ENCODE peak calls at places on chromosomes 13 and 19, in six cellular contexts. X is activated T-cell treated with anti-CD3 and anti-CD28 coated beads for 24 hours, W is astrocyte, J is HepG2, P is NCI-H1105 treated with DMSO at 0.1 percent for 48 hours, K is amniotic stem cell. D is an unnamed sample.

GRCh38 chr19:15249912-15250634 is 17.8 kb upstream of the EPHX3 start:
- DNase-seq in X (no peak), W (peak), J (no peak), P (no peak), K (peak), D (peak)

GRCh38 chr13:114319441-114319871 is 5.2 kb downstream of the CHAMP1 start:
- DNase-seq in X (no peak), W (peak), J (no peak), P (no peak), K (peak), D (peak)

GRCh38 chr19:40283414-40284250 is 1.5 kb downstream of the AKT2 start:
- DNase-seq in X (no peak), W (no peak), J (peak), P (no peak), K (no peak), D (peak)

GRCh38 chr19:16336571-16336970 is 11.9 kb downstream of the KLF2 start:
- DNase-seq in X (no peak), W (peak), J (no peak), P (no peak), K (no peak), D (peak)

GRCh38 chr19:44570984-44571684 is 41.7 kb upstream of the CEACAM20 start:
- DNase-seq in X (peak), W (peak), J (peak), P (peak), K (peak), D (peak)

GRCh38 chr13:32001392-32001768 is 30.2 kb upstream of the FRY start:
- DNase-seq in X (no peak), W (peak), J (peak), P (peak), K (peak), D (peak)

GRCh38 chr19:28727133-28727834 is 485.7 kb downstream of the UQCRFS1 start:
- DNase-seq in X (no peak), W (no peak), J (no peak), P (no peak), K (no peak), D (no peak)

GRCh38 chr13:98141938-98142426 is 912 bp upstream of the FARP1 start:
- DNase-seq in X (no peak), W (no peak), J (no peak), P (no peak), K (no peak), D (no peak)

GRCh38 chr13:26555413-26555812 is 2.1 kb upstream of the WASF3 start:
- DNase-seq in X (no peak), W (no peak), J (no peak), P (no peak), K (no peak), D (no peak)

GRCh38 chr19:42480335-42481095 is 37.8 kb upstream of the CXCL17 start:
- DNase-seq in X (no peak), W (no peak), J (peak), P (no peak), K (peak), D (peak)

GRCh38 chr19:45444318-45445041 is 20.8 kb upstream of the ERCC1 start:
- DNase-seq in X (peak), W (peak), J (peak), P (peak), K (peak), D (peak)

GRCh38 chr13:75196112-75196855 is 285.7 kb downstream of the TBC1D4 start:
- DNase-seq in X (no peak), W (peak), J (no peak), P (no peak), K (no peak), D (peak)

D was measured in IMR-90.